ENCODE peak calls at places on chromosome 20, in ten cellular contexts. One of them, this sample, is unnamed.

GRCh38 chr20:53582574-53583351 is 10.9 kb downstream of the ZNF217 start:
- DNase-seq in dermis microvascular lymphatic vessel endothelial cell: no peak
- DNase-seq in ecto neural progenitor cell: no peak
- DNase-seq in OCI-LY7: peak; percentile 37
- DNase-seq in NCI-H2081: no peak
- DNase-seq in NCI-H460: peak; percentile 45
- DNase-seq in stimulated activated naive CD8-positive, alpha-beta T cell treated with anti-CD3 and anti-CD28 coated beads, Interleukin-15, Interleukin-2, amounts not matched to agents 100 U/mL and 50 U/mL, for 24 hours: peak; percentile 45
- DNase-seq in fibroblast of mammary gland: peak; percentile 98
- DNase-seq in effector CD8-positive, alpha-beta T cell: no peak
- DNase-seq in naive B cell: no peak
- DNase-seq in this sample: no peak

GRCh38 chr20:14189794-14190402 is 147.5 kb downstream of the FLRT3 start:
- DNase-seq in dermis microvascular lymphatic vessel endothelial cell: peak; percentile 1
- DNase-seq in ecto neural progenitor cell: no peak
- DNase-seq in OCI-LY7: peak; percentile 1
- DNase-seq in NCI-H2081: peak; percentile 53
- DNase-seq in NCI-H460: peak; percentile 51
- DNase-seq in stimulated activated naive CD8-positive, alpha-beta T cell treated with anti-CD3 and anti-CD28 coated beads, Interleukin-15, Interleukin-2, amounts not matched to agents 100 U/mL and 50 U/mL, for 24 hours: no peak
- DNase-seq in fibroblast of mammary gland: peak; percentile 69
- DNase-seq in effector CD8-positive, alpha-beta T cell: no peak
- DNase-seq in naive B cell: no peak
- DNase-seq in this sample: no peak

GRCh38 chr20:59835448-59836395 is 97.7 kb downstream of the SYCP2 start:
- DNase-seq in dermis microvascular lymphatic vessel endothelial cell: peak; percentile 27
- DNase-seq in ecto neural progenitor cell: peak; percentile 80
- DNase-seq in OCI-LY7: no peak
- DNase-seq in NCI-H2081: peak; percentile 31
- DNase-seq in NCI-H460: no peak
- DNase-seq in stimulated activated naive CD8-positive, alpha-beta T cell treated with anti-CD3 and anti-CD28 coated beads, Interleukin-15, Interleukin-2, amounts not matched to agents 100 U/mL and 50 U/mL, for 24 hours: no peak
- DNase-seq in fibroblast of mammary gland: peak; percentile 54
- DNase-seq in effector CD8-positive, alpha-beta T cell: no peak
- DNase-seq in naive B cell: no peak
- DNase-seq in this sample: no peak

GRCh38 chr20:39941235-39941634 is 747.8 kb downstream of the MAFB start:
- DNase-seq in dermis microvascular lymphatic vessel endothelial cell: no peak
- DNase-seq in ecto neural progenitor cell: no peak
- DNase-seq in OCI-LY7: no peak
- DNase-seq in NCI-H2081: no peak
- DNase-seq in NCI-H460: no peak
- DNase-seq in stimulated activated naive CD8-positive, alpha-beta T cell treated with anti-CD3 and anti-CD28 coated beads, Interleukin-15, Interleukin-2, amounts not matched to agents 100 U/mL and 50 U/mL, for 24 hours: no peak
- DNase-seq in fibroblast of mammary gland: no peak
- DNase-seq in effector CD8-positive, alpha-beta T cell: no peak
- DNase-seq in naive B cell: no peak
- DNase-seq in this sample: no peak

GRCh38 chr20:47917549-47918070 is 132.3 kb upstream of the SULF2 start:
- DNase-seq in dermis microvascular lymphatic vessel endothelial cell: no peak
- DNase-seq in ecto neural progenitor cell: no peak
- DNase-seq in OCI-LY7: no peak
- DNase-seq in NCI-H2081: no peak
- DNase-seq in NCI-H460: no peak
- DNase-seq in stimulated activated naive CD8-positive, alpha-beta T cell treated with anti-CD3 and anti-CD28 coated beads, Interleukin-15, Interleukin-2, amounts not matched to agents 100 U/mL and 50 U/mL, for 24 hours: no peak
- DNase-seq in fibroblast of mammary gland: no peak
- DNase-seq in effector CD8-positive, alpha-beta T cell: no peak
- DNase-seq in naive B cell: no peak
- DNase-seq in this sample: no peak

GRCh38 chr20:4225778-4226177 is 210.4 kb upstream of the RNF24 start:
- DNase-seq in dermis microvascular lymphatic vessel endothelial cell: no peak
- DNase-seq in ecto neural progenitor cell: no peak
- DNase-seq in OCI-LY7: no peak
- DNase-seq in NCI-H2081: no peak
- DNase-seq in NCI-H460: no peak
- DNase-seq in stimulated activated naive CD8-positive, alpha-beta T cell treated with anti-CD3 and anti-CD28 coated beads, Interleukin-15, Interleukin-2, amounts not matched to agents 100 U/mL and 50 U/mL, for 24 hours: no peak
- DNase-seq in fibroblast of mammary gland: peak; percentile 98
- DNase-seq in effector CD8-positive, alpha-beta T cell: no peak
- DNase-seq in naive B cell: no peak
- DNase-seq in this sample: no peak

GRCh38 chr20:36399969-36400545 is 93.9 kb downstream of the DLGAP4 start:
- DNase-seq in dermis microvascular lymphatic vessel endothelial cell: no peak
- DNase-seq in ecto neural progenitor cell: no peak
- DNase-seq in OCI-LY7: no peak
- DNase-seq in NCI-H2081: no peak
- DNase-seq in NCI-H460: no peak
- DNase-seq in stimulated activated naive CD8-positive, alpha-beta T cell treated with anti-CD3 and anti-CD28 coated beads, Interleukin-15, Interleukin-2, amounts not matched to agents 100 U/mL and 50 U/mL, for 24 hours: no peak
- DNase-seq in fibroblast of mammary gland: no peak
- DNase-seq in effector CD8-positive, alpha-beta T cell: no peak
- DNase-seq in naive B cell: no peak
- DNase-seq in this sample: no peak

GRCh38 chr20:51022803-51023616 is at the start of gene KCNG1:
- DNase-seq in dermis microvascular lymphatic vessel endothelial cell: peak; percentile 28
- DNase-seq in ecto neural progenitor cell: peak; percentile 89
- DNase-seq in OCI-LY7: no peak
- DNase-seq in NCI-H2081: peak; percentile 42
- DNase-seq in NCI-H460: peak; percentile 83
- DNase-seq in stimulated activated naive CD8-positive, alpha-beta T cell treated with anti-CD3 and anti-CD28 coated beads, Interleukin-15, Interleukin-2, amounts not matched to agents 100 U/mL and 50 U/mL, for 24 hours: peak; percentile 78
- DNase-seq in fibroblast of mammary gland: peak; percentile 56
- DNase-seq in effector CD8-positive, alpha-beta T cell: no peak
- DNase-seq in naive B cell: peak; percentile 67
- DNase-seq in this sample: peak; percentile 55

GRCh38 chr20:57264908-57265648 is 1.4 kb downstream of the BMP7 start:
- DNase-seq in dermis microvascular lymphatic vessel endothelial cell: no peak
- DNase-seq in ecto neural progenitor cell: peak; percentile 65
- DNase-seq in OCI-LY7: peak; percentile 64
- DNase-seq in NCI-H2081: no peak
- DNase-seq in NCI-H460: no peak
- DNase-seq in stimulated activated naive CD8-positive, alpha-beta T cell treated with anti-CD3 and anti-CD28 coated beads, Interleukin-15, Interleukin-2, amounts not matched to agents 100 U/mL and 50 U/mL, for 24 hours: no peak
- DNase-seq in fibroblast of mammary gland: no peak
- DNase-seq in effector CD8-positive, alpha-beta T cell: no peak
- DNase-seq in naive B cell: no peak
- DNase-seq in this sample: no peak

GRCh38 chr20:56776345-56776744 is 147.2 kb downstream of the TFAP2C start:
- DNase-seq in dermis microvascular lymphatic vessel endothelial cell: no peak
- DNase-seq in ecto neural progenitor cell: no peak
- DNase-seq in OCI-LY7: no peak
- DNase-seq in NCI-H2081: no peak
- DNase-seq in NCI-H460: no peak
- DNase-seq in stimulated activated naive CD8-positive, alpha-beta T cell treated with anti-CD3 and anti-CD28 coated beads, Interleukin-15, Interleukin-2, amounts not matched to agents 100 U/mL and 50 U/mL, for 24 hours: no peak
- DNase-seq in fibroblast of mammary gland: no peak
- DNase-seq in effector CD8-positive, alpha-beta T cell: no peak
- DNase-seq in naive B cell: no peak
- DNase-seq in this sample: no peak

GRCh38 chr20:63457737-63458136 is 14.7 kb downstream of the KCNQ2 start:
- DNase-seq in dermis microvascular lymphatic vessel endothelial cell: no peak
- DNase-seq in ecto neural progenitor cell: no peak
- DNase-seq in OCI-LY7: no peak
- DNase-seq in NCI-H2081: peak; percentile 62
- DNase-seq in NCI-H460: no peak
- DNase-seq in stimulated activated naive CD8-positive, alpha-beta T cell treated with anti-CD3 and anti-CD28 coated beads, Interleukin-15, Interleukin-2, amounts not matched to agents 100 U/mL and 50 U/mL, for 24 hours: no peak
- DNase-seq in fibroblast of mammary gland: peak; percentile 22
- DNase-seq in effector CD8-positive, alpha-beta T cell: no peak
- DNase-seq in naive B cell: no peak
- DNase-seq in this sample: no peak

GRCh38 chr20:51985013-51985415 is 182.7 kb upstream of the SALL4 start:
- DNase-seq in dermis microvascular lymphatic vessel endothelial cell: peak; percentile 97
- DNase-seq in ecto neural progenitor cell: no peak
- DNase-seq in OCI-LY7: no peak
- DNase-seq in NCI-H2081: peak; percentile 22
- DNase-seq in NCI-H460: peak; percentile 81
- DNase-seq in stimulated activated naive CD8-positive, alpha-beta T cell treated with anti-CD3 and anti-CD28 coated beads, Interleukin-15, Interleukin-2, amounts not matched to agents 100 U/mL and 50 U/mL, for 24 hours: no peak
- DNase-seq in fibroblast of mammary gland: peak; percentile 96
- DNase-seq in effector CD8-positive, alpha-beta T cell: no peak
- DNase-seq in naive B cell: no peak
- DNase-seq in this sample: no peak

GRCh38 chr20:8438748-8439147 is 306.7 kb downstream of the PLCB1 start:
- DNase-seq in dermis microvascular lymphatic vessel endothelial cell: no peak
- DNase-seq in ecto neural progenitor cell: no peak
- DNase-seq in OCI-LY7: no peak
- DNase-seq in NCI-H2081: no peak
- DNase-seq in NCI-H460: no peak
- DNase-seq in stimulated activated naive CD8-positive, alpha-beta T cell treated with anti-CD3 and anti-CD28 coated beads, Interleukin-15, Interleukin-2, amounts not matched to agents 100 U/mL and 50 U/mL, for 24 hours: no peak
- DNase-seq in fibroblast of mammary gland: no peak
- DNase-seq in effector CD8-positive, alpha-beta T cell: no peak
- DNase-seq in naive B cell: no peak
- DNase-seq in this sample: no peak

GRCh38 chr20:52586697-52587096 is 385.5 kb upstream of the TSHZ2 start:
- DNase-seq in dermis microvascular lymphatic vessel endothelial cell: no peak
- DNase-seq in ecto neural progenitor cell: no peak
- DNase-seq in OCI-LY7: no peak
- DNase-seq in NCI-H2081: no peak
- DNase-seq in NCI-H460: no peak
- DNase-seq in stimulated activated naive CD8-positive, alpha-beta T cell treated with anti-CD3 and anti-CD28 coated beads, Interleukin-15, Interleukin-2, amounts not matched to agents 100 U/mL and 50 U/mL, for 24 hours: no peak
- DNase-seq in fibroblast of mammary gland: no peak
- DNase-seq in effector CD8-positive, alpha-beta T cell: no peak
- DNase-seq in naive B cell: no peak
- DNase-seq in this sample: no peak

GRCh38 chr20:53362736-53363135 is 230.9 kb downstream of the ZNF217 start:
- DNase-seq in dermis microvascular lymphatic vessel endothelial cell: no peak
- DNase-seq in ecto neural progenitor cell: no peak
- DNase-seq in OCI-LY7: no peak
- DNase-seq in NCI-H2081: no peak
- DNase-seq in NCI-H460: no peak
- DNase-seq in stimulated activated naive CD8-positive, alpha-beta T cell treated with anti-CD3 and anti-CD28 coated beads, Interleukin-15, Interleukin-2, amounts not matched to agents 100 U/mL and 50 U/mL, for 24 hours: no peak
- DNase-seq in fibroblast of mammary gland: no peak
- DNase-seq in effector CD8-positive, alpha-beta T cell: no peak
- DNase-seq in naive B cell: no peak
- DNase-seq in this sample: no peak

GRCh38 chr20:16069416-16070010 is 503.7 kb downstream of the KIF16B start:
- DNase-seq in dermis microvascular lymphatic vessel endothelial cell: no peak
- DNase-seq in ecto neural progenitor cell: no peak
- DNase-seq in OCI-LY7: peak; percentile 25
- DNase-seq in NCI-H2081: no peak
- DNase-seq in NCI-H460: no peak
- DNase-seq in stimulated activated naive CD8-positive, alpha-beta T cell treated with anti-CD3 and anti-CD28 coated beads, Interleukin-15, Interleukin-2, amounts not matched to agents 100 U/mL and 50 U/mL, for 24 hours: no peak
- DNase-seq in fibroblast of mammary gland: no peak
- DNase-seq in effector CD8-positive, alpha-beta T cell: no peak
- DNase-seq in naive B cell: peak; percentile 49
- DNase-seq in this sample: no peak

GRCh38 chr20:38260378-38261053 is at the start of gene KIAA1755:
- DNase-seq in dermis microvascular lymphatic vessel endothelial cell: no peak
- DNase-seq in ecto neural progenitor cell: peak; percentile 70
- DNase-seq in OCI-LY7: no peak
- DNase-seq in NCI-H2081: no peak
- DNase-seq in NCI-H460: no peak
- DNase-seq in stimulated activated naive CD8-positive, alpha-beta T cell treated with anti-CD3 and anti-CD28 coated beads, Interleukin-15, Interleukin-2, amounts not matched to agents 100 U/mL and 50 U/mL, for 24 hours: no peak
- DNase-seq in fibroblast of mammary gland: no peak
- DNase-seq in effector CD8-positive, alpha-beta T cell: no peak
- DNase-seq in naive B cell: no peak
- DNase-seq in this sample: no peak

GRCh38 chr20:25553819-25554296 is 31.5 kb downstream of the NINL start:
- DNase-seq in dermis microvascular lymphatic vessel endothelial cell: no peak
- DNase-seq in ecto neural progenitor cell: no peak
- DNase-seq in OCI-LY7: no peak
- DNase-seq in NCI-H2081: no peak
- DNase-seq in NCI-H460: no peak
- DNase-seq in stimulated activated naive CD8-positive, alpha-beta T cell treated with anti-CD3 and anti-CD28 coated beads, Interleukin-15, Interleukin-2, amounts not matched to agents 100 U/mL and 50 U/mL, for 24 hours: no peak
- DNase-seq in fibroblast of mammary gland: peak; percentile 82
- DNase-seq in effector CD8-positive, alpha-beta T cell: no peak
- DNase-seq in naive B cell: no peak
- DNase-seq in this sample: no peak

GRCh38 chr20:63698739-63699465 is 2.5 kb downstream of the TNFRSF6B start:
- DNase-seq in dermis microvascular lymphatic vessel endothelial cell: peak; percentile 65
- DNase-seq in ecto neural progenitor cell: no peak
- DNase-seq in OCI-LY7: no peak
- DNase-seq in NCI-H2081: peak; percentile 20
- DNase-seq in NCI-H460: no peak
- DNase-seq in stimulated activated naive CD8-positive, alpha-beta T cell treated with anti-CD3 and anti-CD28 coated beads, Interleukin-15, Interleukin-2, amounts not matched to agents 100 U/mL and 50 U/mL, for 24 hours: peak; percentile 73
- DNase-seq in fibroblast of mammary gland: peak; percentile 91
- DNase-seq in effector CD8-positive, alpha-beta T cell: no peak
- DNase-seq in naive B cell: no peak
- DNase-seq in this sample: no peak

GRCh38 chr20:431012-431904 is 23.2 kb downstream of the RBCK1 start:
- DNase-seq in dermis microvascular lymphatic vessel endothelial cell: peak; percentile 85
- DNase-seq in ecto neural progenitor cell: peak; percentile 74
- DNase-seq in OCI-LY7: peak; percentile 83
- DNase-seq in NCI-H2081: peak; percentile 69
- DNase-seq in NCI-H460: peak; percentile 91
- DNase-seq in stimulated activated naive CD8-positive, alpha-beta T cell treated with anti-CD3 and anti-CD28 coated beads, Interleukin-15, Interleukin-2, amounts not matched to agents 100 U/mL and 50 U/mL, for 24 hours: peak; percentile 43
- DNase-seq in fibroblast of mammary gland: peak; percentile 64
- DNase-seq in effector CD8-positive, alpha-beta T cell: no peak
- DNase-seq in naive B cell: no peak
- DNase-seq in this sample: peak; percentile 81

GRCh38 chr20:13718161-13718560 is 66.6 kb downstream of the ESF1 start:
- DNase-seq in dermis microvascular lymphatic vessel endothelial cell: no peak
- DNase-seq in ecto neural progenitor cell: no peak
- DNase-seq in OCI-LY7: no peak
- DNase-seq in NCI-H2081: no peak
- DNase-seq in NCI-H460: no peak
- DNase-seq in stimulated activated naive CD8-positive, alpha-beta T cell treated with anti-CD3 and anti-CD28 coated beads, Interleukin-15, Interleukin-2, amounts not matched to agents 100 U/mL and 50 U/mL, for 24 hours: no peak
- DNase-seq in fibroblast of mammary gland: no peak
- DNase-seq in effector CD8-positive, alpha-beta T cell: no peak
- DNase-seq in naive B cell: no peak
- DNase-seq in this sample: no peak

GRCh38 chr20:37994512-37994911 is 38.7 kb downstream of the TTI1 start:
- DNase-seq in dermis microvascular lymphatic vessel endothelial cell: no peak
- DNase-seq in ecto neural progenitor cell: no peak
- DNase-seq in OCI-LY7: no peak
- DNase-seq in NCI-H2081: no peak
- DNase-seq in NCI-H460: no peak
- DNase-seq in stimulated activated naive CD8-positive, alpha-beta T cell treated with anti-CD3 and anti-CD28 coated beads, Interleukin-15, Interleukin-2, amounts not matched to agents 100 U/mL and 50 U/mL, for 24 hours: no peak
- DNase-seq in fibroblast of mammary gland: peak; percentile 75
- DNase-seq in effector CD8-positive, alpha-beta T cell: no peak
- DNase-seq in naive B cell: no peak
- DNase-seq in this sample: no peak

GRCh38 chr20:63699466-63700198 is 3.2 kb downstream of the TNFRSF6B start:
- DNase-seq in dermis microvascular lymphatic vessel endothelial cell: no peak
- DNase-seq in ecto neural progenitor cell: no peak
- DNase-seq in OCI-LY7: no peak
- DNase-seq in NCI-H2081: no peak
- DNase-seq in NCI-H460: no peak
- DNase-seq in stimulated activated naive CD8-positive, alpha-beta T cell treated with anti-CD3 and anti-CD28 coated beads, Interleukin-15, Interleukin-2, amounts not matched to agents 100 U/mL and 50 U/mL, for 24 hours: no peak
- DNase-seq in fibroblast of mammary gland: no peak
- DNase-seq in effector CD8-positive, alpha-beta T cell: no peak
- DNase-seq in naive B cell: no peak
- DNase-seq in this sample: no peak

This sample was measured in erythroblast.